ENCODE peak calls at places on chromosomes 4 and X, in eight cellular contexts. One of them, this sample, is unnamed.

GRCh38 chrX:1435241-1435900 is 17.3 kb downstream of the ASMTL start:
- DNase-seq in A549: no peak
- DNase-seq in H1: no peak
- DNase-seq in HepG2: no peak
- DNase-seq in GM12878: no peak
- DNase-seq in HCT116: no peak
- DNase-seq in K562: no peak
- DNase-seq in endothelial cell of umbilical vein: no peak
- DNase-seq in this sample: no peak

GRCh38 chrX:129984196-129984962 is 1.9 kb downstream of the BCORL1 start:
- DNase-seq in A549: peak
- DNase-seq in H1: no peak
- DNase-seq in HepG2: no peak
- DNase-seq in GM12878: no peak
- DNase-seq in HCT116: no peak
- DNase-seq in K562: peak
- DNase-seq in endothelial cell of umbilical vein: no peak
- DNase-seq in this sample: peak

GRCh38 chrX:104432321-104432720 is 133.7 kb upstream of the IL1RAPL2 start:
- DNase-seq in A549: no peak
- DNase-seq in H1: no peak
- DNase-seq in HepG2: no peak
- DNase-seq in GM12878: no peak
- DNase-seq in HCT116: no peak
- DNase-seq in K562: no peak
- DNase-seq in endothelial cell of umbilical vein: no peak
- DNase-seq in this sample: no peak

GRCh38 chr4:153458969-153459368 is 7.2 kb upstream of the TMEM131L start:
- DNase-seq in A549: no peak
- DNase-seq in H1: no peak
- DNase-seq in HepG2: no peak
- DNase-seq in GM12878: no peak
- DNase-seq in HCT116: no peak
- DNase-seq in K562: no peak
- DNase-seq in endothelial cell of umbilical vein: no peak
- DNase-seq in this sample: no peak

GRCh38 chr4:120327276-120327675 is 260.6 kb upstream of the MAD2L1 start:
- DNase-seq in A549: no peak
- DNase-seq in H1: no peak
- DNase-seq in HepG2: no peak
- DNase-seq in GM12878: no peak
- DNase-seq in HCT116: no peak
- DNase-seq in K562: no peak
- DNase-seq in endothelial cell of umbilical vein: no peak
- DNase-seq in this sample: no peak

GRCh38 chr4:184534511-184535391 is 60.4 kb upstream of the IRF2 start:
- DNase-seq in A549: no peak
- DNase-seq in H1: no peak
- DNase-seq in HepG2: peak
- DNase-seq in GM12878: peak
- DNase-seq in HCT116: no peak
- DNase-seq in K562: peak
- DNase-seq in endothelial cell of umbilical vein: peak
- DNase-seq in this sample: peak

GRCh38 chr4:124095596-124095995 is 616.9 kb downstream of the ANKRD50 start:
- DNase-seq in A549: no peak
- DNase-seq in H1: no peak
- DNase-seq in HepG2: no peak
- DNase-seq in GM12878: no peak
- DNase-seq in HCT116: no peak
- DNase-seq in K562: no peak
- DNase-seq in endothelial cell of umbilical vein: no peak
- DNase-seq in this sample: no peak

GRCh38 chrX:134608153-134608552 is 50.1 kb downstream of the PLAC1 start:
- DNase-seq in A549: no peak
- DNase-seq in H1: no peak
- DNase-seq in HepG2: no peak
- DNase-seq in GM12878: no peak
- DNase-seq in HCT116: no peak
- DNase-seq in K562: no peak
- DNase-seq in endothelial cell of umbilical vein: no peak
- DNase-seq in this sample: no peak

GRCh38 chrX:69093960-69094935 is 71.0 kb downstream of the PJA1 start:
- DNase-seq in A549: peak
- DNase-seq in H1: no peak
- DNase-seq in HepG2: peak
- DNase-seq in GM12878: no peak
- DNase-seq in HCT116: peak
- DNase-seq in K562: peak
- DNase-seq in endothelial cell of umbilical vein: peak
- DNase-seq in this sample: peak

GRCh38 chr4:107950746-107951540 is 19.6 kb downstream of the CYP2U1 start:
- DNase-seq in A549: no peak
- DNase-seq in H1: no peak
- DNase-seq in HepG2: no peak
- DNase-seq in GM12878: no peak
- DNase-seq in HCT116: no peak
- DNase-seq in K562: no peak
- DNase-seq in endothelial cell of umbilical vein: no peak
- DNase-seq in this sample: no peak

GRCh38 chr4:151204925-151205524 is 71.9 kb upstream of the PRSS48 start:
- DNase-seq in A549: no peak
- DNase-seq in H1: no peak
- DNase-seq in HepG2: peak
- DNase-seq in GM12878: no peak
- DNase-seq in HCT116: no peak
- DNase-seq in K562: no peak
- DNase-seq in endothelial cell of umbilical vein: peak
- DNase-seq in this sample: no peak

GRCh38 chrX:103584606-103585005 is 709 bp upstream of the TCEAL4 start:
- DNase-seq in A549: no peak
- DNase-seq in H1: no peak
- DNase-seq in HepG2: no peak
- DNase-seq in GM12878: no peak
- DNase-seq in HCT116: no peak
- DNase-seq in K562: no peak
- DNase-seq in endothelial cell of umbilical vein: peak
- DNase-seq in this sample: no peak

GRCh38 chr4:122777846-122778501 is 45.5 kb downstream of the BBS12 start:
- DNase-seq in A549: no peak
- DNase-seq in H1: no peak
- DNase-seq in HepG2: no peak
- DNase-seq in GM12878: no peak
- DNase-seq in HCT116: no peak
- DNase-seq in K562: no peak
- DNase-seq in endothelial cell of umbilical vein: no peak
- DNase-seq in this sample: no peak

GRCh38 chr4:90943311-90943710 is 816.1 kb downstream of the CCSER1 start:
- DNase-seq in A549: no peak
- DNase-seq in H1: no peak
- DNase-seq in HepG2: no peak
- DNase-seq in GM12878: no peak
- DNase-seq in HCT116: no peak
- DNase-seq in K562: no peak
- DNase-seq in endothelial cell of umbilical vein: no peak
- DNase-seq in this sample: peak

GRCh38 chr4:9146967-9147366 is 23.2 kb upstream of the FAM90A26 start:
- DNase-seq in A549: no peak
- DNase-seq in H1: no peak
- DNase-seq in HepG2: no peak
- DNase-seq in GM12878: no peak
- DNase-seq in HCT116: no peak
- DNase-seq in K562: no peak
- DNase-seq in endothelial cell of umbilical vein: no peak
- DNase-seq in this sample: no peak

GRCh38 chr4:74619931-74620702 is 174.2 kb downstream of the BTC start:
- DNase-seq in A549: no peak
- DNase-seq in H1: no peak
- DNase-seq in HepG2: no peak
- DNase-seq in GM12878: no peak
- DNase-seq in HCT116: no peak
- DNase-seq in K562: no peak
- DNase-seq in endothelial cell of umbilical vein: peak
- DNase-seq in this sample: no peak

GRCh38 chr4:70818173-70818856 is 21.4 kb downstream of the GRSF1 start:
- DNase-seq in A549: no peak
- DNase-seq in H1: no peak
- DNase-seq in HepG2: no peak
- DNase-seq in GM12878: no peak
- DNase-seq in HCT116: no peak
- DNase-seq in K562: no peak
- DNase-seq in endothelial cell of umbilical vein: no peak
- DNase-seq in this sample: peak

GRCh38 chr4:147707892-147708672 is 23.8 kb upstream of the ARHGAP10 start:
- DNase-seq in A549: no peak
- DNase-seq in H1: no peak
- DNase-seq in HepG2: peak
- DNase-seq in GM12878: no peak
- DNase-seq in HCT116: peak
- DNase-seq in K562: peak
- DNase-seq in endothelial cell of umbilical vein: peak
- DNase-seq in this sample: peak

GRCh38 chr4:83308672-83309071 is 24.1 kb upstream of the COQ2 start:
- DNase-seq in A549: no peak
- DNase-seq in H1: no peak
- DNase-seq in HepG2: no peak
- DNase-seq in GM12878: no peak
- DNase-seq in HCT116: no peak
- DNase-seq in K562: no peak
- DNase-seq in endothelial cell of umbilical vein: no peak
- DNase-seq in this sample: no peak

GRCh38 chr4:185709802-185710486 is 102.0 kb downstream of the SORBS2 start:
- DNase-seq in A549: no peak
- DNase-seq in H1: no peak
- DNase-seq in HepG2: peak
- DNase-seq in GM12878: no peak
- DNase-seq in HCT116: no peak
- DNase-seq in K562: no peak
- DNase-seq in endothelial cell of umbilical vein: no peak
- DNase-seq in this sample: no peak

GRCh38 chrX:2690856-2691542 is at the start of gene CD99:
- DNase-seq in A549: peak
- DNase-seq in H1: no peak
- DNase-seq in HepG2: peak
- DNase-seq in GM12878: peak
- DNase-seq in HCT116: no peak
- DNase-seq in K562: peak
- DNase-seq in endothelial cell of umbilical vein: peak
- DNase-seq in this sample: peak
- TF ChIP-seq POLR2A in A549: no peak
- TF ChIP-seq POLR2A in H1: no peak
- TF ChIP-seq POLR2A in HepG2: peak
- TF ChIP-seq POLR2A in GM12878: peak
- TF ChIP-seq POLR2A in HCT116: no peak
- TF ChIP-seq POLR2A in K562: no peak
- TF ChIP-seq POLR2A in endothelial cell of umbilical vein: peak
- TF ChIP-seq POLR2A in this sample: no peak

GRCh38 chrX:115522955-115523354 is 38.0 kb upstream of the PLS3 start:
- DNase-seq in A549: no peak
- DNase-seq in H1: no peak
- DNase-seq in HepG2: no peak
- DNase-seq in GM12878: no peak
- DNase-seq in HCT116: no peak
- DNase-seq in K562: no peak
- DNase-seq in endothelial cell of umbilical vein: no peak
- DNase-seq in this sample: no peak
- TF ChIP-seq CTCF in A549: no peak
- TF ChIP-seq CTCF in H1: no peak
- TF ChIP-seq CTCF in HepG2: no peak
- TF ChIP-seq CTCF in GM12878: no peak
- TF ChIP-seq CTCF in HCT116: no peak
- TF ChIP-seq CTCF in K562: no peak
- TF ChIP-seq CTCF in endothelial cell of umbilical vein: no peak
- TF ChIP-seq CTCF in this sample: no peak

GRCh38 chrX:123324628-123325027 is 140.6 kb downstream of the GRIA3 start:
- DNase-seq in A549: no peak
- DNase-seq in H1: no peak
- DNase-seq in HepG2: no peak
- DNase-seq in GM12878: no peak
- DNase-seq in HCT116: no peak
- DNase-seq in K562: no peak
- DNase-seq in endothelial cell of umbilical vein: no peak
- DNase-seq in this sample: no peak
- TF ChIP-seq MAX in A549: no peak
- TF ChIP-seq MAX in H1: no peak
- TF ChIP-seq MAX in HepG2: no peak
- TF ChIP-seq MAX in GM12878: no peak
- TF ChIP-seq MAX in HCT116: no peak
- TF ChIP-seq MAX in K562: no peak
- TF ChIP-seq MAX in endothelial cell of umbilical vein: no peak
- TF ChIP-seq MAX in this sample: no peak

DNA sequence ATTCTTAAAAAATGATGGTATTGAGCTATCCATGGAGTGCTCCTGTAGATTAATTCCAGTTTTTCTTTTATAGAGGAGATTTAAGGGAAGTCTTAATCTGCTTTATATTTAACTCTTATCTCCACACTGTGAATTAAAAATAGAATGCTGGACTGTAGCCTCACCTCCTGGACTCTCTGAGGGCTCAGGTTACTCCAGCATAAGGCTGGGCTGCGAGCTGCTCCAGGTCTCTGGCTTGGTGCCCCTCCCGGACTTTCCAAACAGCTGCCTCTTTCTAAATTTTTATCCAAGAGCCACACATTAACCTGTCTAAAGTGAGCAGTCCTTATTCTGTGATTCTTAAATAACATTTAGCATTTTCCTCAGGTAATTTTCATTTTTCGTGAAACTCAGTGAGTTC is 218.7 kb upstream of the JADE1 start:
- DNase-seq in A549: no peak
- DNase-seq in H1: no peak
- DNase-seq in HepG2: no peak
- DNase-seq in GM12878: no peak
- DNase-seq in HCT116: no peak
- DNase-seq in K562: no peak
- DNase-seq in endothelial cell of umbilical vein: no peak
- DNase-seq in this sample: no peak
- TF ChIP-seq POLR2A in A549: no peak
- TF ChIP-seq POLR2A in H1: no peak
- TF ChIP-seq POLR2A in HepG2: no peak
- TF ChIP-seq POLR2A in GM12878: no peak
- TF ChIP-seq POLR2A in HCT116: no peak
- TF ChIP-seq POLR2A in K562: no peak
- TF ChIP-seq POLR2A in endothelial cell of umbilical vein: no peak
- TF ChIP-seq POLR2A in this sample: no peak

DNA sequence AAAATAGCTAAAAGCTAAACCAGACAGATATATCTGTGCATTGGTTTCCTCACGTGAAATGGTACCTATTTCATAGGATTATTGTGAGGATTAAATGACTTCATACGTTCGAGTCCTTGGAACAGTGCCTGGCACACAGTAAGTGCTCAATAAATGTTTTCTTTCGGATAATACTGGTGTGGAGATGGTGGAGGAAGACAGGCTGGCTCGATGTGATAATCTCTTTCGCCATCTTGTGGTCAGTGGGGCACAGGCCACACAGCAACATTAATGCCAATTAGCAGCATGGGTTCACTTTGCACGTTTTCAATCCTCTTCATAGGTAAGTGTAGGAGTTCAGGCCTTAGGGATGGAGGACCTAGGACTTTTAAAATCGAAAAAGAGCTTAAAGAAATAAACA is 9.3 kb downstream of the PAGE4 start:
- DNase-seq in A549: peak
- DNase-seq in H1: no peak
- DNase-seq in HepG2: peak
- DNase-seq in GM12878: no peak
- DNase-seq in HCT116: peak
- DNase-seq in K562: peak
- DNase-seq in endothelial cell of umbilical vein: peak
- DNase-seq in this sample: peak
- TF ChIP-seq CTCF in A549: peak
- TF ChIP-seq CTCF in H1: peak
- TF ChIP-seq CTCF in HepG2: peak
- TF ChIP-seq CTCF in GM12878: peak
- TF ChIP-seq CTCF in HCT116: peak
- TF ChIP-seq CTCF in K562: peak
- TF ChIP-seq CTCF in endothelial cell of umbilical vein: peak
- TF ChIP-seq CTCF in this sample: peak

This sample was measured in NB4.